ENCODE peak calls at places on chromosomes 4 and X, in seven cellular contexts. P is coronary artery, K is AG04450, H is PC-9, A is adrenal gland, G is cardiac muscle cell, L is pancreas. Z is an unnamed sample.

GRCh38 chr4:107896158-107896645 is 35.1 kb upstream of the CYP2U1 start:
- DNase-seq in P (no peak), K (peak), H (peak), A (no peak), G (peak), L (no peak), Z (peak)

GRCh38 chr4:118888666-118889312 is at the start of gene SYNPO2:
- DNase-seq in P (peak), K (peak), H (no peak), A (peak), G (peak), L (peak), Z (peak)

GRCh38 chr4:53306729-53307128 is 59.1 kb downstream of the SCFD2 start:
- DNase-seq in P (no peak), K (no peak), H (no peak), A (no peak), G (peak), L (no peak), Z (no peak)

GRCh38 chrX:139739138-139739537 is 31.2 kb upstream of the MCF2 start:
- DNase-seq in P (no peak), K (no peak), H (peak), A (no peak), G (peak), L (no peak), Z (peak)

GRCh38 chr4:56907009-56907408 is 691 bp upstream of the REST start:
- DNase-seq in P (no peak), K (no peak), H (no peak), A (peak), G (no peak), L (no peak), Z (no peak)

GRCh38 chrX:57821703-57822375 is 88.4 kb downstream of the ZXDA start:
- DNase-seq in P (no peak), K (peak), H (no peak), A (peak), G (peak), L (no peak), Z (peak)

GRCh38 chr4:151167561-151167960 is 68.1 kb downstream of the RPS3A start:
- DNase-seq in P (no peak), K (no peak), H (no peak), A (no peak), G (no peak), L (no peak), Z (no peak)

GRCh38 chr4:10122236-10122932 is 5.8 kb upstream of the WDR1 start:
- DNase-seq in P (no peak), K (no peak), H (no peak), A (no peak), G (no peak), L (no peak), Z (no peak)

GRCh38 chr4:177611974-177612664 is 169.9 kb upstream of the AGA start:
- DNase-seq in P (no peak), K (no peak), H (no peak), A (no peak), G (no peak), L (no peak), Z (no peak)

GRCh38 chr4:75345436-75345835 is 168.8 kb downstream of the RCHY1 start:
- DNase-seq in P (no peak), K (peak), H (no peak), A (no peak), G (peak), L (no peak), Z (peak)

GRCh38 chr4:31674313-31674947 is 954.3 kb downstream of the PCDH7 start:
- DNase-seq in P (no peak), K (no peak), H (no peak), A (peak), G (peak), L (no peak), Z (peak)

GRCh38 chrX:82648062-82648461 is 860.0 kb upstream of the POU3F4 start:
- DNase-seq in P (no peak), K (no peak), H (no peak), A (no peak), G (no peak), L (no peak), Z (no peak)

GRCh38 chrX:87732133-87732532 is 214.5 kb downstream of the KLHL4 start:
- DNase-seq in P (no peak), K (no peak), H (no peak), A (no peak), G (no peak), L (no peak), Z (no peak)

GRCh38 chr4:7014815-7015214 is 28.4 kb upstream of the TADA2B start:
- DNase-seq in P (no peak), K (no peak), H (no peak), A (no peak), G (no peak), L (no peak), Z (no peak)

GRCh38 chrX:118226060-118226428 is 109.4 kb upstream of the KLHL13 start:
- DNase-seq in P (no peak), K (no peak), H (no peak), A (no peak), G (peak), L (no peak), Z (peak)

GRCh38 chr4:124863039-124863545 is 150.6 kb upstream of the ANKRD50 start:
- DNase-seq in P (no peak), K (no peak), H (peak), A (no peak), G (peak), L (no peak), Z (no peak)

GRCh38 chr4:24488399-24489164 is 95.8 kb downstream of the DHX15 start:
- DNase-seq in P (no peak), K (no peak), H (no peak), A (peak), G (peak), L (peak), Z (peak)

GRCh38 chr4:122806981-122807679 is 19.5 kb upstream of the FGF2 start:
- DNase-seq in P (no peak), K (no peak), H (no peak), A (no peak), G (no peak), L (no peak), Z (no peak)

GRCh38 chr4:95761441-95761840 is 78.5 kb upstream of the PDHA2 start:
- DNase-seq in P (no peak), K (peak), H (peak), A (no peak), G (peak), L (no peak), Z (peak)

GRCh38 chr4:99652596-99653436 is 4.8 kb downstream of the C4orf54 start:
- DNase-seq in P (no peak), K (no peak), H (no peak), A (no peak), G (no peak), L (peak), Z (no peak)

GRCh38 chr4:40395166-40395900 is 60.2 kb downstream of the CHRNA9 start:
- DNase-seq in P (no peak), K (no peak), H (peak), A (no peak), G (no peak), L (peak), Z (no peak)

GRCh38 chr4:143616771-143617170 is 83.7 kb downstream of the FREM3 start:
- DNase-seq in P (no peak), K (no peak), H (peak), A (no peak), G (peak), L (no peak), Z (peak)

GRCh38 chrX:112874140-112874539 is 33.5 kb upstream of the AMOT start:
- DNase-seq in P (no peak), K (no peak), H (peak), A (no peak), G (peak), L (no peak), Z (no peak)

GRCh38 chr4:5874811-5875465 is 17.9 kb downstream of the CRMP1 start:
- DNase-seq in P (no peak), K (peak), H (no peak), A (no peak), G (no peak), L (no peak), Z (no peak)

GRCh38 chr4:78669453-78669852 is 106.7 kb upstream of the BMP2K start:
- DNase-seq in P (no peak), K (no peak), H (no peak), A (no peak), G (no peak), L (no peak), Z (no peak)

GRCh38 chr4:68342139-68342538 is 7.8 kb downstream of the YTHDC1 start:
- DNase-seq in P (no peak), K (no peak), H (no peak), A (peak), G (peak), L (peak), Z (peak)

GRCh38 chr4:1177274-1178141 is 5.1 kb upstream of the SPON2 start:
- DNase-seq in P (no peak), K (no peak), H (no peak), A (no peak), G (no peak), L (no peak), Z (no peak)

GRCh38 chrX:65537229-65537628 is 2.6 kb upstream of the LAS1L start:
- DNase-seq in P (no peak), K (no peak), H (no peak), A (no peak), G (peak), L (no peak), Z (no peak)

GRCh38 chrX:67727576-67727975 is 183.8 kb downstream of the AR start:
- DNase-seq in P (no peak), K (no peak), H (no peak), A (no peak), G (no peak), L (peak), Z (no peak)

GRCh38 chr4:67934628-67935027 is 28.7 kb downstream of the TMPRSS11A start:
- DNase-seq in P (no peak), K (no peak), H (no peak), A (no peak), G (no peak), L (no peak), Z (no peak)

GRCh38 chr4:109207060-109207459 is 95.4 kb downstream of the COL25A1 start:
- DNase-seq in P (no peak), K (peak), H (no peak), A (no peak), G (peak), L (no peak), Z (peak)

GRCh38 chr4:169271692-169272007 is 894 bp upstream of the SH3RF1 start:
- DNase-seq in P (no peak), K (no peak), H (no peak), A (no peak), G (no peak), L (no peak), Z (no peak)

GRCh38 chrX:118973389-118974087 is 880 bp upstream of the LONRF3 start:
- DNase-seq in P (no peak), K (no peak), H (no peak), A (peak), G (no peak), L (peak), Z (no peak)

GRCh38 chrX:102934624-102935023 is 2.4 kb upstream of the RAB40AL start:
- DNase-seq in P (no peak), K (no peak), H (no peak), A (peak), G (peak), L (peak), Z (peak)

GRCh38 chrX:109624641-109625311 is at the start of gene KCNE5:
- DNase-seq in P (no peak), K (no peak), H (no peak), A (no peak), G (peak), L (peak), Z (no peak)

GRCh38 chrX:41693024-41693423 is 4.3 kb downstream of the GPR34 start:
- DNase-seq in P (no peak), K (no peak), H (no peak), A (no peak), G (no peak), L (no peak), Z (no peak)

GRCh38 chr4:113540859-113541258 is 220.7 kb downstream of the CAMK2D start:
- DNase-seq in P (no peak), K (no peak), H (no peak), A (no peak), G (peak), L (no peak), Z (no peak)

GRCh38 chrX:23954396-23954795 is 46.6 kb downstream of the CXorf58 start:
- DNase-seq in P (no peak), K (no peak), H (no peak), A (no peak), G (no peak), L (no peak), Z (no peak)

GRCh38 chr4:167379433-167379832 is 145.1 kb upstream of the SPOCK3 start:
- DNase-seq in P (no peak), K (no peak), H (no peak), A (no peak), G (no peak), L (no peak), Z (no peak)

GRCh38 chr4:42638993-42639392 is 17.9 kb downstream of the ATP8A1 start:
- DNase-seq in P (no peak), K (no peak), H (no peak), A (no peak), G (no peak), L (no peak), Z (no peak)

DNA sequence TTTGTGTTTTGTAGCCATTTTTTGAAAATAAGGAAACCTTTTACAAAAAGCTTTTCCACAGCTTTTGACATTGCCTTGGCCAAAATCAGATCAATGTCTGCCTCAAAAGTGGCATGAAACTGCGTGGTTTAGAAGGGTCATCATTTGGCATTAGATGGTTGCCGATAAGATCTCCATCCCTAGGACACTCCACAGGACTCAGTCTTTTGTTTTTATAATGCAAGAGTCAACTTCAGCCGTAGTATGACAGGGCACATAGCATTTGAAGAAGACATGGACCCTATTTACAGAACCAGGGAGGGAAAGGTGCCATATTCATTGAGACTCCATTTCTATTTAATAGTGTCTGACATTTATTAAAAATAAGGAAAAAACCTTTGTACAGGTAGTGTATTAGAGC is 1.3 kb downstream of the RTL8A start:
- DNase-seq in P (no peak), K (no peak), H (no peak), A (no peak), G (no peak), L (no peak), Z (no peak)
- H3K4me3 ChIP-seq in P (peak), K (peak), H (peak), A (peak), G (peak), L (peak), Z (peak)

GRCh38 chrX:12979011-12979629 is 4.2 kb downstream of the TMSB4X start:
- DNase-seq in P (no peak), K (no peak), H (no peak), A (no peak), G (no peak), L (no peak), Z (no peak)
- H3K27ac ChIP-seq in P (peak), K (peak), H (peak), A (no peak), G (no peak), L (no peak), Z (peak)

GRCh38 chr4:105146286-105147219 is at the start of gene TET2:
- DNase-seq in P (peak), K (peak), H (peak), A (peak), G (peak), L (peak), Z (peak)
- TF ChIP-seq CTCF in P (no peak), K (no peak), H (no peak), A (no peak), G (no peak), L (no peak), Z (no peak)

GRCh38 chr4:105607876-105608275 is 55.5 kb downstream of the ARHGEF38 start:
- DNase-seq in P (no peak), K (no peak), H (no peak), A (no peak), G (no peak), L (no peak), Z (no peak)

GRCh38 chr4:105613326-105613725 is 60.9 kb downstream of the ARHGEF38 start:
- DNase-seq in P (no peak), K (no peak), H (peak), A (no peak), G (no peak), L (no peak), Z (no peak)
- H3K4me3 ChIP-seq in P (no peak), K (no peak), H (no peak), A (no peak), G (no peak), L (no peak), Z (no peak)

GRCh38 chr4:76708986-76709385 is 189.0 kb downstream of the SOWAHB start:
- DNase-seq in P (no peak), K (no peak), H (no peak), A (no peak), G (no peak), L (no peak), Z (no peak)
- H3K27ac ChIP-seq in P (peak), K (no peak), H (no peak), A (no peak), G (no peak), L (no peak), Z (no peak)

GRCh38 chr4:54658321-54659093 is 750 bp downstream of the KIT start:
- DNase-seq in P (no peak), K (no peak), H (no peak), A (peak), G (peak), L (peak), Z (peak)
- TF ChIP-seq CTCF in P (no peak), K (peak), H (no peak), A (no peak), G (peak), L (peak), Z (peak)

GRCh38 chrX:111270339-111270738 is at the start of gene CAPN6:
- DNase-seq in P (no peak), K (no peak), H (no peak), A (no peak), G (peak), L (peak), Z (no peak)
- H3K4me3 ChIP-seq in P (no peak), K (no peak), H (no peak), A (no peak), G (no peak), L (no peak), Z (no peak)

GRCh38 chr4:183362916-183363542 is 40.8 kb upstream of the CLDN24 start:
- DNase-seq in P (no peak), K (no peak), H (no peak), A (no peak), G (peak), L (no peak), Z (peak)
- H3K27ac ChIP-seq in P (no peak), K (no peak), H (no peak), A (no peak), G (no peak), L (no peak), Z (no peak)

Z was measured in brain microvascular endothelial cell.